ENCODE peak calls at places on chromosomes 11 and 22, in ten cellular contexts. One of them, this sample, is unnamed.

GRCh38 chr22:20803696-20804324 is 29.9 kb downstream of the SERPIND1 start:
- DNase-seq in GM12864: no peak
- DNase-seq in PC-3: peak
- DNase-seq in foreskin fibroblast: peak
- DNase-seq in MCF 10A: peak
- DNase-seq in HFFc6: peak
- DNase-seq in CD8-positive, alpha-beta T cell: no peak
- DNase-seq in testis: peak
- DNase-seq in NB4: peak
- DNase-seq in upper lobe of left lung: no peak
- DNase-seq in this sample: no peak

GRCh38 chr11:91081440-91082088 is 858.7 kb upstream of the CHORDC1 start:
- DNase-seq in testis: no peak
- DNase-seq in HFFc6: no peak
- DNase-seq in CD8-positive, alpha-beta T cell: no peak
- DNase-seq in MCF 10A: peak
- DNase-seq in foreskin fibroblast: peak
- DNase-seq in NB4: peak
- DNase-seq in PC-3: peak
- DNase-seq in GM12864: no peak
- DNase-seq in upper lobe of left lung: no peak
- DNase-seq in this sample: no peak

GRCh38 chr11:111387318-111387863 is 8.3 kb upstream of the POU2AF1 start:
- DNase-seq in testis: no peak
- DNase-seq in GM12864: no peak
- DNase-seq in HFFc6: no peak
- DNase-seq in upper lobe of left lung: peak
- DNase-seq in NB4: no peak
- DNase-seq in foreskin fibroblast: no peak
- DNase-seq in PC-3: no peak
- DNase-seq in CD8-positive, alpha-beta T cell: no peak
- DNase-seq in MCF 10A: no peak
- DNase-seq in this sample: no peak

GRCh38 chr11:123690490-123690889 is 36.1 kb upstream of the SCN3B start:
- DNase-seq in upper lobe of left lung: no peak
- DNase-seq in HFFc6: peak
- DNase-seq in GM12864: no peak
- DNase-seq in foreskin fibroblast: peak
- DNase-seq in MCF 10A: peak
- DNase-seq in PC-3: peak
- DNase-seq in NB4: no peak
- DNase-seq in testis: no peak
- DNase-seq in CD8-positive, alpha-beta T cell: no peak
- DNase-seq in this sample: no peak

GRCh38 chr11:130718118-130718517 is 198.2 kb downstream of the SNX19 start:
- DNase-seq in HFFc6: no peak
- DNase-seq in foreskin fibroblast: no peak
- DNase-seq in CD8-positive, alpha-beta T cell: no peak
- DNase-seq in PC-3: no peak
- DNase-seq in NB4: no peak
- DNase-seq in GM12864: no peak
- DNase-seq in testis: no peak
- DNase-seq in upper lobe of left lung: no peak
- DNase-seq in MCF 10A: no peak
- DNase-seq in this sample: no peak

GRCh38 chr11:66670816-66671215 is 6.9 kb downstream of the RBM4B start:
- DNase-seq in testis: no peak
- DNase-seq in foreskin fibroblast: no peak
- DNase-seq in upper lobe of left lung: no peak
- DNase-seq in NB4: no peak
- DNase-seq in HFFc6: no peak
- DNase-seq in CD8-positive, alpha-beta T cell: no peak
- DNase-seq in GM12864: no peak
- DNase-seq in MCF 10A: no peak
- DNase-seq in PC-3: no peak
- DNase-seq in this sample: no peak

GRCh38 chr22:45710469-45710868 is 38.8 kb downstream of the ATXN10 start:
- DNase-seq in PC-3: no peak
- DNase-seq in testis: no peak
- DNase-seq in GM12864: no peak
- DNase-seq in NB4: no peak
- DNase-seq in HFFc6: no peak
- DNase-seq in foreskin fibroblast: no peak
- DNase-seq in MCF 10A: no peak
- DNase-seq in CD8-positive, alpha-beta T cell: no peak
- DNase-seq in upper lobe of left lung: no peak
- DNase-seq in this sample: no peak

GRCh38 chr22:23153994-23154393 is 8.7 kb downstream of the RAB36 start:
- DNase-seq in testis: no peak
- DNase-seq in foreskin fibroblast: no peak
- DNase-seq in upper lobe of left lung: no peak
- DNase-seq in MCF 10A: no peak
- DNase-seq in GM12864: no peak
- DNase-seq in CD8-positive, alpha-beta T cell: no peak
- DNase-seq in NB4: no peak
- DNase-seq in HFFc6: no peak
- DNase-seq in PC-3: no peak
- DNase-seq in this sample: no peak

GRCh38 chr11:72081184-72081644 is 564 bp downstream of the LRRC51 start:
- DNase-seq in GM12864: no peak
- DNase-seq in NB4: no peak
- DNase-seq in testis: no peak
- DNase-seq in upper lobe of left lung: no peak
- DNase-seq in foreskin fibroblast: no peak
- DNase-seq in MCF 10A: no peak
- DNase-seq in CD8-positive, alpha-beta T cell: no peak
- DNase-seq in HFFc6: no peak
- DNase-seq in PC-3: no peak
- DNase-seq in this sample: no peak

GRCh38 chr11:79561496-79561895 is 120.7 kb upstream of the TENM4 start:
- DNase-seq in GM12864: no peak
- DNase-seq in NB4: no peak
- DNase-seq in MCF 10A: no peak
- DNase-seq in foreskin fibroblast: no peak
- DNase-seq in upper lobe of left lung: no peak
- DNase-seq in CD8-positive, alpha-beta T cell: no peak
- DNase-seq in PC-3: no peak
- DNase-seq in HFFc6: no peak
- DNase-seq in testis: no peak
- DNase-seq in this sample: no peak

GRCh38 chr11:129291556-129291955 is 84.1 kb upstream of the BARX2 start:
- DNase-seq in MCF 10A: no peak
- DNase-seq in PC-3: no peak
- DNase-seq in testis: no peak
- DNase-seq in upper lobe of left lung: no peak
- DNase-seq in CD8-positive, alpha-beta T cell: no peak
- DNase-seq in HFFc6: no peak
- DNase-seq in NB4: no peak
- DNase-seq in GM12864: no peak
- DNase-seq in foreskin fibroblast: no peak
- DNase-seq in this sample: no peak

GRCh38 chr22:21568207-21569075 is 927 bp downstream of the UBE2L3 start:
- DNase-seq in testis: peak
- DNase-seq in foreskin fibroblast: no peak
- DNase-seq in PC-3: no peak
- DNase-seq in CD8-positive, alpha-beta T cell: no peak
- DNase-seq in upper lobe of left lung: no peak
- DNase-seq in MCF 10A: no peak
- DNase-seq in NB4: peak
- DNase-seq in GM12864: no peak
- DNase-seq in HFFc6: no peak
- DNase-seq in this sample: no peak

GRCh38 chr11:8691601-8692000 is 9.0 kb downstream of the RPL27A start:
- DNase-seq in PC-3: no peak
- DNase-seq in MCF 10A: no peak
- DNase-seq in HFFc6: no peak
- DNase-seq in foreskin fibroblast: no peak
- DNase-seq in CD8-positive, alpha-beta T cell: no peak
- DNase-seq in NB4: no peak
- DNase-seq in testis: no peak
- DNase-seq in upper lobe of left lung: no peak
- DNase-seq in GM12864: no peak
- DNase-seq in this sample: no peak

GRCh38 chr11:64878494-64879225 is at the start of gene EHD1:
- DNase-seq in upper lobe of left lung: peak
- DNase-seq in PC-3: peak
- DNase-seq in foreskin fibroblast: peak
- DNase-seq in NB4: peak
- DNase-seq in HFFc6: peak
- DNase-seq in testis: peak
- DNase-seq in CD8-positive, alpha-beta T cell: peak
- DNase-seq in MCF 10A: peak
- DNase-seq in GM12864: peak
- DNase-seq in this sample: peak
- TF ChIP-seq CTCF in upper lobe of left lung: peak
- TF ChIP-seq CTCF in PC-3: peak
- TF ChIP-seq CTCF in foreskin fibroblast: peak
- TF ChIP-seq CTCF in NB4: peak
- TF ChIP-seq CTCF in HFFc6: peak
- TF ChIP-seq CTCF in testis: no peak
- TF ChIP-seq CTCF in CD8-positive, alpha-beta T cell: peak
- TF ChIP-seq CTCF in MCF 10A: peak
- TF ChIP-seq CTCF in GM12864: peak
- TF ChIP-seq CTCF in this sample: no peak

GRCh38 chr11:43989162-43989961 is 46.9 kb downstream of the C11orf96 start:
- DNase-seq in CD8-positive, alpha-beta T cell: no peak
- DNase-seq in MCF 10A: no peak
- DNase-seq in foreskin fibroblast: no peak
- DNase-seq in PC-3: no peak
- DNase-seq in NB4: no peak
- DNase-seq in GM12864: no peak
- DNase-seq in HFFc6: no peak
- DNase-seq in upper lobe of left lung: no peak
- DNase-seq in testis: peak
- DNase-seq in this sample: no peak

GRCh38 chr11:43986881-43987280 is 44.4 kb downstream of the C11orf96 start:
- DNase-seq in foreskin fibroblast: no peak
- DNase-seq in CD8-positive, alpha-beta T cell: no peak
- DNase-seq in testis: no peak
- DNase-seq in MCF 10A: no peak
- DNase-seq in GM12864: no peak
- DNase-seq in PC-3: no peak
- DNase-seq in upper lobe of left lung: no peak
- DNase-seq in NB4: no peak
- DNase-seq in HFFc6: no peak
- DNase-seq in this sample: no peak

GRCh38 chr11:43987384-43988039 is 45.1 kb downstream of the C11orf96 start:
- DNase-seq in HFFc6: peak
- DNase-seq in NB4: no peak
- DNase-seq in foreskin fibroblast: peak
- DNase-seq in upper lobe of left lung: peak
- DNase-seq in PC-3: peak
- DNase-seq in CD8-positive, alpha-beta T cell: no peak
- DNase-seq in testis: peak
- DNase-seq in MCF 10A: peak
- DNase-seq in GM12864: no peak
- DNase-seq in this sample: no peak

GRCh38 chr11:43986327-43986726 is 43.9 kb downstream of the C11orf96 start:
- DNase-seq in HFFc6: no peak
- DNase-seq in CD8-positive, alpha-beta T cell: no peak
- DNase-seq in upper lobe of left lung: no peak
- DNase-seq in MCF 10A: no peak
- DNase-seq in NB4: no peak
- DNase-seq in PC-3: no peak
- DNase-seq in testis: no peak
- DNase-seq in GM12864: no peak
- DNase-seq in foreskin fibroblast: no peak
- DNase-seq in this sample: no peak

DNA sequence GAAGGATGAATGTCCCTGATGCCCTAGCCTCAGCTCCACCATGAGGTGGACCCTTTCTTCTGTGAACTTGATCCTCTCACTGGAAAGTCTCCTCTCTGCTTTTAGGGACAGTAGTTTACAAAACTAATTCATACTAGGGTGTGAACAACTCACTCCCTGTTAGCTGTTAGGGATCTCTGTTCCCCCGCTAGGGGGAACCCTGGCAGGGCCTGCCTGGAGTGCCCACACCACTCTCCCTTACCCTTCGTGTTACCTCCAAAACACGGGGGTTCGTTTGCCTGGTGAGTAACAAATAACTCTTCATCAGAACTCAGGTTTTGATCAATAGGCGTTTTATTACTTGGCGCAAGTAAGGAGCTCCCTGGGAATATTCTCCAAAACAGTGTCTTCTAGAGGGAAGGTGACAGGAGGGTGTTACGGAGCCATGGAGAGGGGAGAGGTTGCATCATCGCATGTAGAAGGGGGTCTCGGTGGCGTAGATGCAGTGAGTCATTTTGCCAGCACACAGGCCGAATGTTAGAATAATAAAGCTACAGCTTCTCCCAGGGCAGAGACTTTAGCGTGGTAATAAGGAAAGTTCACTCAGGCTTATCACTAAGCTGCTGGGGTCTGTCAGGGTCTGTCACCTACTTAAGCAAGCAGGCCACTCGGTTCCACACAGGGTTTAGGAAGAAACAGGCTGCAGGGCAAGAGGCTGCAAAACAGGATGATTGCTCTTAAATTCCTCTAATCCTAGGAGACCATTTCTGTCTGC is 45.8 kb downstream of the C11orf96 start:
- DNase-seq in PC-3: peak
- DNase-seq in HFFc6: no peak
- DNase-seq in NB4: no peak
- DNase-seq in MCF 10A: no peak
- DNase-seq in GM12864: no peak
- DNase-seq in testis: no peak
- DNase-seq in foreskin fibroblast: no peak
- DNase-seq in CD8-positive, alpha-beta T cell: no peak
- DNase-seq in upper lobe of left lung: no peak
- DNase-seq in this sample: no peak
- TF ChIP-seq CTCF in PC-3: peak
- TF ChIP-seq CTCF in HFFc6: peak
- TF ChIP-seq CTCF in NB4: no peak
- TF ChIP-seq CTCF in MCF 10A: no peak
- TF ChIP-seq CTCF in GM12864: no peak
- TF ChIP-seq CTCF in testis: peak
- TF ChIP-seq CTCF in foreskin fibroblast: peak
- TF ChIP-seq CTCF in CD8-positive, alpha-beta T cell: no peak
- TF ChIP-seq CTCF in upper lobe of left lung: no peak
- TF ChIP-seq CTCF in this sample: no peak

GRCh38 chr11:27191061-27191460 is 150.4 kb downstream of the BBOX1 start:
- DNase-seq in GM12864: no peak
- DNase-seq in foreskin fibroblast: no peak
- DNase-seq in testis: no peak
- DNase-seq in CD8-positive, alpha-beta T cell: no peak
- DNase-seq in upper lobe of left lung: no peak
- DNase-seq in HFFc6: no peak
- DNase-seq in MCF 10A: no peak
- DNase-seq in PC-3: no peak
- DNase-seq in NB4: no peak
- DNase-seq in this sample: no peak
- TF ChIP-seq CTCF in GM12864: no peak
- TF ChIP-seq CTCF in foreskin fibroblast: no peak
- TF ChIP-seq CTCF in testis: no peak
- TF ChIP-seq CTCF in CD8-positive, alpha-beta T cell: no peak
- TF ChIP-seq CTCF in upper lobe of left lung: no peak
- TF ChIP-seq CTCF in HFFc6: no peak
- TF ChIP-seq CTCF in MCF 10A: no peak
- TF ChIP-seq CTCF in PC-3: no peak
- TF ChIP-seq CTCF in NB4: no peak
- TF ChIP-seq CTCF in this sample: no peak

DNA sequence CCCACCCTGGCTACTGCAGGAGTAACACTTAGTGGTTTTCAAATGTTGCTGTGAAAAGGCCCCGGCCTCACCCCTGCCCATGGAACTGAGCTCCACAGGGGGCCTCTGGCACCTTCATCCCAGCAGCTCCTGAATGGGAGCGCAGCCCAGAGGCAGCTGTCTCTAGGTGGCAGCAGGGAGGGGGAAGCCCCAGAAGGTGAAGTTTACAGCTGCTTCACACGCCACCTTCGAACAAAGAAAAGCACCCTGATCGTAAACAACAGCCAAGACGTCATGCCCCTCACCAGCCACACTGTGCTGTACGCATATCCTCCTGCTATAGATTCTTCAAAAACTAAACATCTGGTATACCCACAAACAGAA is 105.5 kb downstream of the CTTN start:
- DNase-seq in upper lobe of left lung: no peak
- DNase-seq in NB4: no peak
- DNase-seq in foreskin fibroblast: no peak
- DNase-seq in testis: no peak
- DNase-seq in HFFc6: no peak
- DNase-seq in PC-3: no peak
- DNase-seq in MCF 10A: no peak
- DNase-seq in GM12864: no peak
- DNase-seq in CD8-positive, alpha-beta T cell: no peak
- DNase-seq in this sample: no peak
- TF ChIP-seq CTCF in upper lobe of left lung: no peak
- TF ChIP-seq CTCF in NB4: peak
- TF ChIP-seq CTCF in foreskin fibroblast: no peak
- TF ChIP-seq CTCF in testis: peak
- TF ChIP-seq CTCF in HFFc6: peak
- TF ChIP-seq CTCF in PC-3: peak
- TF ChIP-seq CTCF in MCF 10A: no peak
- TF ChIP-seq CTCF in GM12864: peak
- TF ChIP-seq CTCF in CD8-positive, alpha-beta T cell: no peak
- TF ChIP-seq CTCF in this sample: no peak

This sample was measured in activated B cell treated with CpG ODN at 0.5 μM for 24 hours.